ENCODE peak calls at places on chromosomes 6 and 20, in eight cellular contexts. F, O, U, T, L, I, R and D are unnamed samples.

GRCh38 chr6:85344996-85345395 is 104.9 kb upstream of the NT5E start:
- DNase-seq in F (no peak), O (no peak), U (no peak), T (no peak), L (no peak), I (no peak), R (no peak), D (no peak)

GRCh38 chr6:41636803-41637178 is 1.5 kb upstream of the MDFI start:
- DNase-seq in F (no peak), O (no peak), U (no peak), T (no peak), L (peak; percentile 86), I (no peak), R (peak; percentile 42), D (no peak)

GRCh38 chr20:64142546-64142945 is 21.7 kb upstream of the MYT1 start:
- DNase-seq in F (no peak), O (no peak), U (no peak), T (no peak), L (no peak), I (no peak), R (no peak), D (no peak)

GRCh38 chr20:42043921-42044320 is 425.7 kb upstream of the CHD6 start:
- DNase-seq in F (no peak), O (no peak), U (no peak), T (no peak), L (no peak), I (no peak), R (no peak), D (no peak)

GRCh38 chr20:54133434-54134427 is 40.1 kb downstream of the CYP24A1 start:
- DNase-seq in F (peak; percentile 92), O (no peak), U (no peak), T (no peak), L (no peak), I (no peak), R (no peak), D (no peak)

GRCh38 chr6:170537329-170537728 is 15.8 kb downstream of the PSMB1 start:
- DNase-seq in F (no peak), O (no peak), U (no peak), T (no peak), L (no peak), I (no peak), R (no peak), D (no peak)

GRCh38 chr20:1189827-1190226 is 5.0 kb upstream of the TMEM74B start:
- DNase-seq in F (no peak), O (no peak), U (no peak), T (no peak), L (no peak), I (no peak), R (no peak), D (no peak)

GRCh38 chr6:29708432-29709177 is 14.6 kb upstream of the HLA-F start:
- DNase-seq in F (no peak), O (no peak), U (no peak), T (no peak), L (no peak), I (no peak), R (no peak), D (no peak)

GRCh38 chr6:110137924-110138887 is 41.3 kb downstream of the WASF1 start:
- DNase-seq in F (peak; percentile 1), O (no peak), U (no peak), T (no peak), L (peak; percentile 16), I (no peak), R (no peak), D (no peak)

GRCh38 chr6:107102414-107102805 is 12.9 kb downstream of the BEND3 start:
- DNase-seq in F (no peak), O (no peak), U (no peak), T (no peak), L (no peak), I (no peak), R (no peak), D (peak; percentile 44)

GRCh38 chr6:170086639-170087420 is 204.0 kb downstream of the DLL1 start:
- DNase-seq in F (no peak), O (peak; percentile 10), U (no peak), T (no peak), L (no peak), I (no peak), R (no peak), D (peak; percentile 3)

GRCh38 chr6:2839195-2839981 is 2.3 kb downstream of the SERPINB1 start:
- DNase-seq in F (peak; percentile 83), O (no peak), U (no peak), T (peak; percentile 31), L (no peak), I (no peak), R (peak; percentile 68), D (no peak)

GRCh38 chr20:7657569-7657968 is 282.7 kb downstream of the HAO1 start:
- DNase-seq in F (no peak), O (no peak), U (no peak), T (no peak), L (no peak), I (no peak), R (no peak), D (no peak)

GRCh38 chr6:38554700-38555413 is 84.9 kb downstream of the BTBD9 start:
- DNase-seq in F (no peak), O (no peak), U (peak; percentile 28), T (no peak), L (peak; percentile 11), I (peak; percentile 10), R (peak; percentile 67), D (no peak)

GRCh38 chr20:62156592-62157386 is 13.2 kb downstream of the SS18L1 start:
- DNase-seq in F (peak; percentile 59), O (peak; percentile 35), U (no peak), T (peak; percentile 91), L (peak; percentile 87), I (no peak), R (peak; percentile 37), D (peak; percentile 78)

GRCh38 chr6:16480780-16481179 is 242.4 kb downstream of the GMPR start:
- DNase-seq in F (no peak), O (no peak), U (no peak), T (no peak), L (no peak), I (no peak), R (no peak), D (no peak)

GRCh38 chr20:63835031-63835858 is 4.2 kb upstream of the ZBTB46 start:
- DNase-seq in F (peak; percentile 93), O (peak; percentile 91), U (peak; percentile 87), T (peak; percentile 99), L (peak; percentile 98), I (peak; percentile 79), R (peak; percentile 97), D (peak; percentile 80)

GRCh38 chr6:37435373-37435772 is 2.4 kb downstream of the CMTR1 start:
- DNase-seq in F (no peak), O (no peak), U (no peak), T (no peak), L (no peak), I (no peak), R (no peak), D (no peak)

GRCh38 chr6:118708055-118708454 is 56.7 kb upstream of the CEP85L start:
- DNase-seq in F (peak; percentile 58), O (no peak), U (no peak), T (no peak), L (no peak), I (no peak), R (peak; percentile 39), D (no peak)